ENCODE peak calls at places on chromosome 14, in eight cellular contexts. S, C, R, D, U, H, L and P are unnamed samples.

GRCh38 chr14:99273724-99274345 is 1.8 kb upstream of the BCL11B start:
- DNase-seq in S (no peak), C (peak), R (no peak), D (no peak), U (peak), H (no peak), L (no peak), P (no peak)

GRCh38 chr14:65230287-65230728 is 128.0 kb upstream of the MAX start:
- DNase-seq in S (no peak), C (peak), R (no peak), D (no peak), U (no peak), H (peak), L (peak), P (peak)

GRCh38 chr14:72256055-72256454 is 323.8 kb downstream of the RGS6 start:
- DNase-seq in S (peak), C (no peak), R (no peak), D (no peak), U (no peak), H (no peak), L (no peak), P (no peak)

GRCh38 chr14:60736494-60736893 is 1.9 kb downstream of the MNAT1 start:
- DNase-seq in S (peak), C (no peak), R (no peak), D (no peak), U (no peak), H (no peak), L (no peak), P (peak)

GRCh38 chr14:106501898-106502297 is 975.5 kb downstream of the TMEM121 start:
- DNase-seq in S (no peak), C (no peak), R (no peak), D (no peak), U (no peak), H (no peak), L (no peak), P (no peak)

GRCh38 chr14:44586910-44587309 is 79.8 kb upstream of the FSCB start:
- DNase-seq in S (no peak), C (peak), R (no peak), D (no peak), U (no peak), H (no peak), L (no peak), P (no peak)

GRCh38 chr14:106069786-106070185 is 543.4 kb downstream of the TMEM121 start:
- DNase-seq in S (no peak), C (no peak), R (no peak), D (no peak), U (no peak), H (no peak), L (no peak), P (no peak)

GRCh38 chr14:87643005-87643404 is 350.0 kb downstream of the GALC start:
- DNase-seq in S (no peak), C (peak), R (no peak), D (no peak), U (no peak), H (peak), L (peak), P (no peak)

GRCh38 chr14:22047105-22047504 is 373.5 kb upstream of the OR4E1 start:
- DNase-seq in S (no peak), C (no peak), R (no peak), D (no peak), U (peak), H (no peak), L (no peak), P (peak)

GRCh38 chr14:78848234-78848820 is 678.2 kb downstream of the NRXN3 start:
- DNase-seq in S (peak), C (peak), R (peak), D (no peak), U (peak), H (no peak), L (peak), P (peak)

GRCh38 chr14:92637228-92637627 is 111.2 kb downstream of the LGMN start:
- DNase-seq in S (no peak), C (peak), R (no peak), D (no peak), U (no peak), H (no peak), L (no peak), P (no peak)

GRCh38 chr14:74979442-74980397 is 23.0 kb upstream of the EIF2B2 start:
- DNase-seq in S (peak), C (no peak), R (no peak), D (no peak), U (no peak), H (no peak), L (no peak), P (no peak)

GRCh38 chr14:71416392-71416791 is 509.1 kb downstream of the PCNX1 start:
- DNase-seq in S (peak), C (no peak), R (no peak), D (no peak), U (no peak), H (no peak), L (no peak), P (no peak)

GRCh38 chr14:26828741-26829140 is 230.9 kb upstream of the NOVA1 start:
- DNase-seq in S (no peak), C (no peak), R (no peak), D (no peak), U (no peak), H (no peak), L (no peak), P (no peak)

GRCh38 chr14:93029417-93029816 is 86.3 kb downstream of the ITPK1 start:
- DNase-seq in S (no peak), C (no peak), R (no peak), D (no peak), U (no peak), H (no peak), L (no peak), P (no peak)

GRCh38 chr14:64704743-64705405 is 650 bp downstream of the PLEKHG3 start:
- DNase-seq in S (no peak), C (no peak), R (no peak), D (no peak), U (no peak), H (no peak), L (no peak), P (no peak)

GRCh38 chr14:83923836-83924235 is 1606.1 kb upstream of the FLRT2 start:
- DNase-seq in S (no peak), C (no peak), R (no peak), D (no peak), U (no peak), H (no peak), L (no peak), P (peak)

GRCh38 chr14:100434911-100435455 is 111.8 kb downstream of the SLC25A47 start:
- DNase-seq in S (peak), C (no peak), R (no peak), D (no peak), U (no peak), H (no peak), L (no peak), P (peak)

GRCh38 chr14:65101631-65102440 is 481 bp downstream of the MAX start:
- DNase-seq in S (no peak), C (no peak), R (peak), D (no peak), U (peak), H (no peak), L (peak), P (no peak)

GRCh38 chr14:55816225-55816624 is 236.2 kb downstream of the KTN1 start:
- DNase-seq in S (no peak), C (no peak), R (no peak), D (no peak), U (no peak), H (no peak), L (no peak), P (no peak)

GRCh38 chr14:33070474-33070873 is 131.8 kb downstream of the NPAS3 start:
- DNase-seq in S (no peak), C (no peak), R (no peak), D (no peak), U (no peak), H (no peak), L (no peak), P (no peak)

GRCh38 chr14:61503167-61503801 is 181.9 kb downstream of the PRKCH start:
- DNase-seq in S (peak), C (no peak), R (peak), D (no peak), U (peak), H (no peak), L (no peak), P (no peak)

GRCh38 chr14:39247256-39247655 is 13.5 kb downstream of the MIA2 start:
- DNase-seq in S (peak), C (no peak), R (no peak), D (no peak), U (no peak), H (no peak), L (no peak), P (no peak)

GRCh38 chr14:26808407-26808806 is 210.6 kb upstream of the NOVA1 start:
- DNase-seq in S (no peak), C (no peak), R (no peak), D (no peak), U (no peak), H (no peak), L (no peak), P (no peak)